ENCODE peak calls at places on chromosomes 4 and X, in five cellular contexts. L is NCI-H1092 treated with DMSO at 0.1 percent for 48 hours, A is colonic mucosa, G is MCF 10A, K is NCI-H2171 treated with DMSO at 0.1 percent for 48 hours. O is an unnamed sample.

GRCh38 chr4:143700420-143701352 is at the start of gene FREM3:
- DNase-seq in G (peak), K (no peak), L (no peak), A (no peak), O (no peak)

GRCh38 chrX:19625612-19626011 is 110.3 kb upstream of the MAP3K15 start:
- DNase-seq in G (peak), A (no peak), L (no peak), K (no peak), O (no peak)

GRCh38 chr4:134773497-134774000 is 572.0 kb upstream of the PABPC4L start:
- DNase-seq in L (no peak), K (no peak), A (no peak), G (no peak), O (no peak)

GRCh38 chr4:138406881-138407280 is 164.7 kb upstream of the SLC7A11 start:
- DNase-seq in A (no peak), L (no peak), G (peak), K (peak), O (no peak)

GRCh38 chr4:153759407-153760226 is at the start of gene RNF175:
- DNase-seq in L (no peak), G (no peak), A (no peak), K (no peak), O (no peak)

GRCh38 chr4:85744950-85745349 is 270.0 kb downstream of the ARHGAP24 start:
- DNase-seq in L (no peak), A (no peak), K (no peak), G (peak), O (no peak)

GRCh38 chr4:70722199-70722791 is 531 bp downstream of the RUFY3 start:
- DNase-seq in K (peak), G (no peak), L (peak), A (no peak), O (no peak)

GRCh38 chr4:79597266-79597665 is 189.2 kb upstream of the GK2 start:
- DNase-seq in K (peak), L (no peak), A (no peak), G (peak), O (peak)

GRCh38 chr4:139436122-139436521 is 17.8 kb upstream of the RAB33B start:
- DNase-seq in A (no peak), K (no peak), G (no peak), L (no peak), O (no peak)

GRCh38 chr4:109977854-109978501 is 65.3 kb downstream of the EGF start:
- DNase-seq in G (peak), L (peak), A (no peak), K (peak), O (peak)

GRCh38 chr4:28973591-28974350 is 1746.4 kb upstream of the PCDH7 start:
- DNase-seq in L (no peak), K (no peak), G (peak), A (no peak), O (no peak)

GRCh38 chrX:103584606-103585005 is 709 bp upstream of the TCEAL4 start:
- DNase-seq in A (no peak), K (no peak), L (peak), G (no peak), O (peak)

GRCh38 chr4:74438661-74439060 is 6.3 kb upstream of the AREG start:
- DNase-seq in L (no peak), A (no peak), K (no peak), G (no peak), O (no peak)

GRCh38 chrX:110026099-110026844 is 23.4 kb downstream of the TMEM164 start:
- DNase-seq in G (peak), L (no peak), A (peak), K (peak), O (no peak)

GRCh38 chr4:81852031-81852715 is 380.5 kb upstream of the RASGEF1B start:
- DNase-seq in L (no peak), G (no peak), A (no peak), K (no peak), O (peak)

GRCh38 chr4:104064650-104065577 is 345.1 kb upstream of the TACR3 start:
- DNase-seq in L (peak), G (peak), K (peak), A (peak), O (peak)

GRCh38 chrX:11244641-11245040 is 48.6 kb upstream of the AMELX start:
- DNase-seq in K (no peak), L (no peak), A (no peak), G (peak), O (no peak)

GRCh38 chr4:32519060-32519459 is 1798.9 kb downstream of the PCDH7 start:
- DNase-seq in L (peak), K (no peak), A (no peak), G (peak), O (peak)